ENCODE peak calls at places on chromosomes 12 and 14, in seven cellular contexts. V is transverse colon, L is heart left ventricle, T is PC-3, H is body of pancreas, K is ovary, E is sigmoid colon. O is an unnamed sample. For H3K27me3, the result is how much of the 10 kb centered on the place peaks cover.

GRCh38 chr12:27898022-27898421 is 74.5 kb downstream of the PTHLH start:
- DNase-seq in E (no peak), V (no peak), L (no peak), T (no peak), H (no peak), K (no peak), O (no peak)

GRCh38 chr12:108565976-108566375 is 3.6 kb downstream of the ISCU start:
- DNase-seq in K (peak), L (peak), T (peak), E (peak), V (peak), H (peak), O (peak)

GRCh38 chr12:104130760-104131159 is 7.2 kb downstream of the NFYB start:
- DNase-seq in K (no peak), V (no peak), H (no peak), T (peak), E (no peak), L (no peak), O (no peak)

GRCh38 chr14:53882684-53883083 is 73.9 kb downstream of the BMP4 start:
- DNase-seq in T (no peak), H (no peak), V (no peak), K (no peak), L (no peak), E (no peak), O (peak)

GRCh38 chr12:7433276-7433822 is 10.6 kb downstream of the CD163L1 start:
- DNase-seq in V (no peak), H (no peak), L (no peak), T (peak), K (no peak), E (no peak), O (no peak)

GRCh38 chr12:89200217-89200616 is 152.1 kb downstream of the DUSP6 start:
- DNase-seq in L (no peak), T (no peak), K (no peak), H (no peak), E (no peak), V (no peak), O (no peak)

GRCh38 chr12:65654230-65654629 is 170.1 kb upstream of the HMGA2 start:
- DNase-seq in H (no peak), L (no peak), E (no peak), K (no peak), T (no peak), V (no peak), O (no peak)

GRCh38 chr14:103624860-103625259 is 4.2 kb upstream of the KLC1 start:
- DNase-seq in E (peak), V (peak), L (peak), H (peak), K (no peak), T (peak), O (peak)

GRCh38 chr14:26738571-26738970 is 140.7 kb upstream of the NOVA1 start:
- DNase-seq in L (no peak), H (no peak), K (no peak), V (no peak), E (no peak), T (no peak), O (no peak)

GRCh38 chr12:15404485-15404884 is 82.2 kb downstream of the PTPRO start:
- DNase-seq in E (no peak), V (no peak), L (no peak), T (peak), K (no peak), H (no peak), O (no peak)

GRCh38 chr12:946212-946611 is 3.3 kb downstream of the RAD52 start:
- DNase-seq in K (no peak), L (no peak), T (no peak), H (no peak), V (no peak), E (no peak), O (no peak)

GRCh38 chr12:113208041-113208934 is 13.0 kb upstream of the TPCN1 start:
- DNase-seq in K (no peak), H (peak), L (peak), E (peak), V (peak), T (no peak), O (peak)

GRCh38 chr14:71726639-71727085 is 205.6 kb upstream of the RGS6 start:
- DNase-seq in K (no peak), T (no peak), L (no peak), V (no peak), H (no peak), E (no peak), O (no peak)

GRCh38 chr14:103509864-103510263 is 12.8 kb downstream of the CKB start:
- DNase-seq in E (peak), L (no peak), K (no peak), V (no peak), T (no peak), H (no peak), O (no peak)

GRCh38 chr14:65421201-65421981 is 8.9 kb downstream of the FUT8 start:
- DNase-seq in L (no peak), V (no peak), K (no peak), E (no peak), H (no peak), T (peak), O (no peak)

GRCh38 chr14:86541969-86542368 is 1012.0 kb downstream of the FLRT2 start:
- DNase-seq in K (no peak), T (no peak), L (no peak), H (no peak), E (no peak), V (no peak), O (no peak)

GRCh38 chr12:14905269-14906004 is 19.8 kb upstream of the MGP start:
- DNase-seq in K (no peak), V (no peak), L (peak), E (no peak), T (no peak), H (peak), O (no peak)

GRCh38 chr14:104302794-104303405 is 164.5 kb downstream of the KIF26A start:
- DNase-seq in E (no peak), K (no peak), L (no peak), V (no peak), H (no peak), T (no peak), O (no peak)

GRCh38 chr12:84913151-84913550 is 552 bp upstream of the SLC6A15 start:
- DNase-seq in E (no peak), T (no peak), L (no peak), H (no peak), V (no peak), K (no peak), O (no peak)

GRCh38 chr14:52494444-52494843 is 57.9 kb downstream of the TXNDC16 start:
- DNase-seq in K (no peak), H (no peak), T (no peak), V (no peak), E (no peak), L (no peak), O (no peak)

GRCh38 chr12:52735816-52736632 is 32.7 kb upstream of the KRT77 start:
- DNase-seq in K (no peak), H (no peak), V (no peak), T (no peak), E (no peak), L (no peak), O (no peak)
- H3K27me3 ChIP-seq in K (under half), H (under half), V (under half), T (half or more), E (under half), L (under half), O (under half)

GRCh38 chr12:69595689-69596088 is 10.4 kb downstream of the CCT2 start:
- DNase-seq in L (no peak), H (no peak), E (no peak), T (no peak), V (no peak), K (no peak), O (no peak)
- TF ChIP-seq CTCF in L (no peak), H (no peak), E (no peak), T (peak), V (no peak), K (no peak), O (no peak)

GRCh38 chr14:56810850-56811595 is 744 bp upstream of the OTX2 start:
- DNase-seq in H (no peak), V (no peak), L (no peak), K (no peak), T (no peak), E (no peak), O (no peak)

GRCh38 chr14:56807586-56808168 is 2.6 kb downstream of the OTX2 start:
- DNase-seq in E (no peak), L (no peak), K (no peak), H (no peak), T (no peak), V (no peak), O (no peak)

GRCh38 chr14:56808314-56809201 is 1.7 kb downstream of the OTX2 start:
- DNase-seq in E (no peak), H (no peak), V (no peak), L (no peak), K (no peak), T (no peak), O (no peak)

GRCh38 chr14:56810341-56810740 is at the start of gene OTX2:
- DNase-seq in V (no peak), H (no peak), K (no peak), L (no peak), E (no peak), T (no peak), O (no peak)

GRCh38 chr14:56809262-56810215 is 740 bp downstream of the OTX2 start:
- DNase-seq in E (no peak), T (no peak), V (no peak), H (no peak), L (no peak), K (no peak), O (no peak)
- H3K27me3 ChIP-seq in E (half or more), T (half or more), V (half or more), H (under half), L (half or more), K (under half), O (under half)

DNA sequence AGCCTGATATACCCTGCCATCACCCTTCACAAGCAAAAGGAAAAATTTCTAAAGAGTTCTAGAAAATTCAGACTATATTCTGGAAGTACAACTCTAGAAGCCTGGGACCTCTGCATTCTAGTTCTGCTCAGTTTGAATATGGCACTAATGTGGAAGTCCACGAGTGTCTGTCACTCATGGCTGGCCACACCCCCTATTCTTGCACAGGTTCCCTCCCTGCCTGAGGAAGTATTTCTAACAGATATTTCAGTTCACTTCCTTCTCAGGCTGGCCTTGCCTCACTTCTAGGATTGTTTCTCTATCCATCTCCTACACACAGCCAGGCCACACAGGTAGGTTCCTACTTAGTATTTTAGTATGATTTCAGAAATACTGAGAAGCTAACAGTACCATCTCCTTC is 67.4 kb downstream of the PHLDA1 start:
- DNase-seq in V (peak), L (peak), K (no peak), T (no peak), H (peak), E (no peak), O (no peak)
- TF ChIP-seq CTCF in V (no peak), L (no peak), K (no peak), T (no peak), H (no peak), E (no peak), O (no peak)

DNA sequence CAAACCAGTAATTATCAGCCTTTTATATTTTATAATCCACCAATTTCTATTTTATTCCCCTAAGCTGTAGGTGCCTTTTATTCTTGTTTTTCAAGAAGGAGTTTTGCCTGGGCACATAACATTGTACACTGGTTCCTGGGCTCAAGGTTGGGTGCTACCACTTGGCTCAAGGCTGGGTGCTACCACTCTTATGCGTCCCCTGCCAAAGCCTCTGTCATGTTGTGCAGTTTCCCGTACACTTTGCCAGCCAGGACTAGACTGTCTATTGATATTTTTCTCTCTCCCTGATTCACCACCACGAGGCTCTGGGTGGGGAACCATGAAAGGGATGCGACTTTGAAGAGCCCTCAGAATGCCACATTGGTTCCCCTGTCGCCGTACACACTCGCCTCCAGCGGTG is 52.5 kb upstream of the VASH1 start:
- DNase-seq in H (no peak), V (no peak), T (no peak), L (peak), K (no peak), E (no peak), O (no peak)
- H3K27me3 ChIP-seq in H (under half), V (under half), T (under half), L (under half), K (under half), E (under half), O (under half)